ENCODE peak calls at places on chromosomes 1 and 21, in five cellular contexts. G is breast epithelium, B is dorsolateral prefrontal cortex, D is tibial nerve, J is fibroblast of lung. Q is an unnamed sample.

GRCh38 chr1:208604295-208604694 is 360.1 kb upstream of the PLXNA2 start:
- DNase-seq in D (no peak), G (no peak), B (no peak), J (peak; percentile 26), Q (no peak)

GRCh38 chr1:177897601-177898376 is 72.1 kb downstream of the SEC16B start:
- DNase-seq in J (no peak), G (no peak), B (no peak), D (no peak), Q (no peak)

GRCh38 chr1:204712718-204713430 is 27.3 kb upstream of the LRRN2 start:
- DNase-seq in J (no peak), G (no peak), B (no peak), D (no peak), Q (no peak)

GRCh38 chr1:113178522-113178921 is 105.5 kb downstream of the LRIG2 start:
- DNase-seq in D (no peak), B (no peak), J (peak; percentile 12), G (no peak), Q (no peak)

GRCh38 chr1:170856455-170856854 is 78.9 kb upstream of the MROH9 start:
- DNase-seq in B (no peak), D (no peak), G (no peak), J (peak; percentile 32), Q (no peak)

GRCh38 chr1:196002906-196003305 is 605.3 kb downstream of the KCNT2 start:
- DNase-seq in D (no peak), B (no peak), J (peak; percentile 6), G (no peak), Q (no peak)

GRCh38 chr1:2791027-2791760 is 10.3 kb downstream of the TTC34 start:
- DNase-seq in D (no peak), B (peak; percentile 2), G (no peak), J (no peak), Q (no peak)

GRCh38 chr1:23810818-23811420 is 10.4 kb upstream of the GALE start:
- DNase-seq in B (no peak), J (no peak), D (no peak), G (no peak), Q (peak; percentile 81)

GRCh38 chr1:22611530-22611947 is 24.9 kb upstream of the C1QA start:
- DNase-seq in B (no peak), G (no peak), D (no peak), J (peak; percentile 55), Q (no peak)

GRCh38 chr21:16708431-16708830 is 804.4 kb upstream of the CXADR start:
- DNase-seq in J (peak; percentile 55), B (no peak), D (no peak), G (no peak), Q (no peak)

GRCh38 chr1:114428083-114428754 is 82.8 kb downstream of the TRIM33 start:
- DNase-seq in J (no peak), G (no peak), D (no peak), B (no peak), Q (no peak)

GRCh38 chr1:28056129-28056925 is 32.1 kb downstream of the EYA3 start:
- DNase-seq in B (no peak), G (no peak), J (peak; percentile 35), D (no peak), Q (peak; percentile 47)

GRCh38 chr1:155983191-155984023 is 5.1 kb upstream of the ARHGEF2 start:
- DNase-seq in B (no peak), J (peak; percentile 96), D (peak; percentile 66), G (no peak), Q (no peak)

GRCh38 chr1:15876357-15876756 is 28.9 kb downstream of the SPEN start:
- DNase-seq in D (no peak), G (no peak), J (no peak), B (no peak), Q (no peak)

GRCh38 chr1:159830737-159831136 is 4.1 kb downstream of the SLAMF8 start:
- DNase-seq in D (no peak), J (no peak), G (no peak), B (no peak), Q (no peak)

GRCh38 chr1:232381676-232382075 is 248.3 kb downstream of the SIPA1L2 start:
- DNase-seq in J (no peak), G (no peak), D (no peak), B (no peak), Q (no peak)

GRCh38 chr1:228022571-228023293 is 15.9 kb downstream of the WNT3A start:
- DNase-seq in G (no peak), J (no peak), D (no peak), B (no peak), Q (no peak)

GRCh38 chr1:226723640-226724532 is 15.2 kb downstream of the ITPKB start:
- DNase-seq in B (no peak), J (peak; percentile 74), D (peak; percentile 63), G (no peak), Q (no peak)

GRCh38 chr1:64920936-64921589 is 45.3 kb downstream of the JAK1 start:
- DNase-seq in B (no peak), G (no peak), J (peak; percentile 72), D (no peak), Q (no peak)

GRCh38 chr1:53654216-53655210 is 84.5 kb downstream of the GLIS1 start:
- DNase-seq in B (no peak), J (peak; percentile 83), G (no peak), D (no peak), Q (no peak)

GRCh38 chr1:172357753-172358152 is 62.7 kb upstream of the C1orf105 start:
- DNase-seq in J (no peak), B (no peak), D (no peak), G (no peak), Q (no peak)

GRCh38 chr1:172356620-172357019 is 63.9 kb upstream of the C1orf105 start:
- DNase-seq in J (peak; percentile 87), D (no peak), G (no peak), B (no peak), Q (no peak)

GRCh38 chr1:172360960-172361359 is 59.5 kb upstream of the C1orf105 start:
- DNase-seq in J (no peak), B (no peak), D (no peak), G (no peak), Q (no peak)

GRCh38 chr1:172360511-172360910 is 60.0 kb upstream of the C1orf105 start:
- DNase-seq in G (no peak), D (no peak), J (peak; percentile 68), B (no peak), Q (no peak)

DNA sequence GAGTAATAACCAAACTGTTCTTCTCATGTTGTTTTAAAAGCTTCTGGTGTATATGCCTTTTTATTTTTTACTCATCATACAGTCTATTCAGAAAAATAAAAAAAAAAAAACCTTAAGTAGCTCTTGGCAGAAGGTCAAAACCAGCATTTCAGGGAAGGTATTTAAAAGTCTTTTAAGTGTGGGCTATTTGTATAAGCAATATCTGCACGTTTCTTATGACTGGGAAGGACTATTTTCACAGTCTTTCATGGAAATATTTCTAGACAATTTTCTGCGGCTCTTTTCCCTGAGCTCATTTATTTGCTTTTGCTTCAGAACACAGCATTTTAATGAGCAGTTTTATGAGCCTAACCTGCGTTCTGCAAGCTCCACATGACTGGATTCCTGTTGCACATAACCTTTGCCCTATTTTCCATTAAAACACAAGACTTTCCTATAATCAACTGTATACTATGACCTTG is 60.9 kb upstream of the C1orf105 start:
- DNase-seq in B (no peak), J (peak; percentile 94), D (no peak), G (no peak), Q (no peak)
- H3K27ac ChIP-seq in B (peak overlapping the region; percentile 91), J (no peak overlapping the region), D (peak overlapping the region; percentile 72), G (no peak overlapping the region), Q (no peak overlapping the region)

DNA sequence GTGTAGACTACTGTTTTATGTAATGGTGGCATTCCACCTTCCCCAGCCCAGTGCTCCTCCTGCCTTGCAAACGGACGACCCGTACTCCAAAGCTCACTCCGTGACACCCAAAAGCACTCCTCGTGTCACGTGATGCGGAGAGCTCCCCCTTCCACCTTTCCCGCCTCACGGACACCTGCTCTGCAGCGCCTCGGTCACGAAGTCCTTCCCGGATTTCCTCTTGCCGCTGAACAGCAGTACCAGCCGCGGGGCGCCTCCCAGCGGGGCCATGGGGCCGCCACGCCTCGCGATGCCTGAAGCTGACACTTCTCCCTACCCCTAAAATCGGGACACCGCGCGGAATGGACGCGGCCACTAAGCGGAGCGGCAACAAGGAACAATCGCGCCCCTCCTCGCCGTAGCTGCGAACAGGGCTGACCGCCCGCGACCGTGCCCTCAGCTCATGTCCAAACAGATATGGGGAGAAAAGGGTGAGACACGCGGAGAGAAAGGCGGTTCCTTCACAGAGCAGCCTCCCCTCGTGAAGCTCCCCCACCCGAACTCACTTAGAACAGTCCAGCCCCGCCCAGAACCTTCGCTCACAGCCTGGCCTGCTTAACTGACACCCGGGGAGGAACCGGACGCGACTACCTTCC is at the start of gene PMVK:
- DNase-seq in J (peak; percentile 96), B (peak; percentile 95), G (peak; percentile 97), D (peak; percentile 95), Q (peak; percentile 97)
- TF ChIP-seq CTCF in J (peak; percentile 35), B (peak; percentile 49), G (no peak), D (peak; percentile 23), Q (no peak)

GRCh38 chr21:44539031-44539430 is 964 bp downstream of the KRTAP10-1 start:
- DNase-seq in B (no peak), D (no peak), J (no peak), G (no peak), Q (no peak)

GRCh38 chr21:44542716-44543115 is 2.7 kb upstream of the KRTAP10-1 start:
- DNase-seq in J (no peak), D (no peak), B (no peak), G (no peak), Q (no peak)

GRCh38 chr21:44539991-44540666 is at the start of gene KRTAP10-1:
- DNase-seq in D (no peak), B (no peak), G (no peak), J (no peak), Q (no peak)

GRCh38 chr21:44537930-44538911 is 1.8 kb downstream of the KRTAP10-1 start:
- DNase-seq in D (no peak), B (peak; percentile 16), G (no peak), J (no peak), Q (no peak)

GRCh38 chr21:44540741-44541288 is 820 bp upstream of the KRTAP10-1 start:
- DNase-seq in B (no peak), G (no peak), D (no peak), J (no peak), Q (no peak)
- H3K27ac ChIP-seq in B (no peak overlapping the region), G (no peak overlapping the region), D (no peak overlapping the region), J (no peak overlapping the region), Q (no peak overlapping the region)

GRCh38 chr1:239308701-239309333 is 77.6 kb upstream of the CHRM3 start:
- DNase-seq in J (peak; percentile 13), D (no peak), G (no peak), B (no peak), Q (no peak)
- TF ChIP-seq CTCF in J (peak; percentile 32), D (peak; percentile 35), G (no peak), B (peak; percentile 27), Q (peak; percentile 37)

GRCh38 chr1:87273291-87273690 is 55.4 kb upstream of the LMO4 start:
- DNase-seq in G (no peak), B (no peak), J (no peak), D (no peak), Q (no peak)

GRCh38 chr1:87279201-87279860 is 49.3 kb upstream of the LMO4 start:
- DNase-seq in G (no peak), J (peak; percentile 67), B (no peak), D (peak; percentile 12), Q (peak; percentile 9)

GRCh38 chr1:87274851-87275250 is 53.8 kb upstream of the LMO4 start:
- DNase-seq in G (no peak), J (no peak), B (no peak), D (no peak), Q (no peak)

GRCh38 chr1:87279966-87280535 is 48.6 kb upstream of the LMO4 start:
- DNase-seq in G (no peak), B (no peak), D (no peak), J (peak; percentile 16), Q (no peak)

GRCh38 chr1:87278791-87279190 is 49.9 kb upstream of the LMO4 start:
- DNase-seq in J (peak; percentile 55), G (no peak), B (no peak), D (no peak), Q (no peak)
- H3K27ac ChIP-seq in J (no peak overlapping the region), G (peak overlapping the region; percentile 87), B (no peak overlapping the region), D (no peak overlapping the region), Q (no peak overlapping the region)

Q was measured in HL-60.